ENCODE peak calls at places on chromosomes 16 and 17, in four cellular contexts. F is HepG2, D is GM12878, V is K562. K is an unnamed sample.

GRCh38 chr17:2929881-2930533 is 133.4 kb downstream of the OR1D5 start:
- DNase-seq in F (peak; percentile 29), D (no peak), V (peak; percentile 57), K (peak; percentile 17)

GRCh38 chr16:70437582-70438324 is 1.1 kb downstream of the ST3GAL2 start:
- DNase-seq in F (no peak), D (no peak), V (no peak), K (peak; percentile 54)

GRCh38 chr17:43014020-43014615 is 7.5 kb downstream of the IFI35 start:
- DNase-seq in F (no peak), D (no peak), V (no peak), K (no peak)

GRCh38 chr17:79306688-79307323 is 232.2 kb downstream of the ENGASE start:
- DNase-seq in F (no peak), D (no peak), V (no peak), K (no peak)

GRCh38 chr16:50246299-50247122 is 19.8 kb upstream of the ADCY7 start:
- DNase-seq in F (no peak), D (no peak), V (no peak), K (no peak)

GRCh38 chr17:74866198-74866835 is 6.5 kb downstream of the FDXR start:
- DNase-seq in F (no peak), D (no peak), V (no peak), K (no peak)

GRCh38 chr17:1091885-1092284 is 87.9 kb downstream of the ABR start:
- DNase-seq in F (no peak), D (no peak), V (no peak), K (no peak)

GRCh38 chr17:29384901-29385300 is 5.3 kb upstream of the TAOK1 start:
- DNase-seq in F (no peak), D (no peak), V (no peak), K (no peak)

GRCh38 chr17:58083491-58084316 is 485 bp downstream of the DYNLL2 start:
- DNase-seq in F (peak; percentile 32), D (no peak), V (peak; percentile 81), K (peak; percentile 43)

GRCh38 chr16:3640632-3641501 is 13.6 kb upstream of the DNASE1 start:
- DNase-seq in F (no peak), D (no peak), V (peak; percentile 7), K (no peak)

GRCh38 chr17:30296499-30297038 is 4.8 kb upstream of the BLMH start:
- DNase-seq in F (no peak), D (no peak), V (no peak), K (no peak)

GRCh38 chr17:27268394-27269085 is 25.4 kb upstream of the WSB1 start:
- DNase-seq in F (no peak), D (no peak), V (no peak), K (no peak)

GRCh38 chr16:65372171-65372570 is 250.3 kb upstream of the CDH11 start:
- DNase-seq in F (no peak), D (no peak), V (no peak), K (no peak)

GRCh38 chr17:32870027-32870670 is 6.8 kb downstream of the MYO1D start:
- DNase-seq in F (no peak), D (no peak), V (no peak), K (peak; percentile 75)

GRCh38 chr16:12532871-12533610 is 270.6 kb downstream of the CPPED1 start:
- DNase-seq in F (no peak), D (no peak), V (no peak), K (no peak)

GRCh38 chr17:8799001-8799850 is at the start of gene MFSD6L:
- DNase-seq in F (no peak), D (no peak), V (no peak), K (no peak)

GRCh38 chr16:72783716-72784320 is 264.1 kb downstream of the ZFHX3 start:
- DNase-seq in F (peak; percentile 65), D (peak; percentile 5), V (no peak), K (no peak)

GRCh38 chr17:32529604-32530003 is 42.8 kb downstream of the CDK5R1 start:
- DNase-seq in F (no peak), D (no peak), V (no peak), K (no peak)

GRCh38 chr16:16021988-16022682 is 72.7 kb downstream of the ABCC1 start:
- DNase-seq in F (peak; percentile 88), D (no peak), V (peak; percentile 95), K (peak; percentile 96)

GRCh38 chr17:37388266-37388665 is 12.5 kb downstream of the C17orf78 start:
- DNase-seq in F (no peak), D (no peak), V (no peak), K (no peak)

GRCh38 chr17:78366109-78366848 is 6.4 kb upstream of the SOCS3 start:
- DNase-seq in F (no peak), D (no peak), V (no peak), K (no peak)

GRCh38 chr17:63488851-63489250 is 12.0 kb downstream of the ACE start:
- DNase-seq in F (no peak), D (no peak), V (no peak), K (no peak)

GRCh38 chr16:88871349-88871702 is 4.9 kb upstream of the PABPN1L start:
- DNase-seq in F (no peak), D (no peak), V (peak; percentile 67), K (no peak)

GRCh38 chr17:38320482-38320881 is 23.3 kb downstream of the GPR179 start:
- DNase-seq in F (no peak), D (no peak), V (no peak), K (no peak)

GRCh38 chr16:22373662-22374310 is 633 bp downstream of the CDR2 start:
- DNase-seq in F (no peak), D (no peak), V (peak; percentile 22), K (peak; percentile 56)

GRCh38 chr16:35792516-35793285 is 2333.3 kb downstream of the TP53TG3F start:
- DNase-seq in F (no peak), D (no peak), V (no peak), K (no peak)

GRCh38 chr17:2932946-2933345 is 130.5 kb downstream of the OR1D5 start:
- DNase-seq in F (no peak), D (no peak), V (no peak), K (no peak)

GRCh38 chr17:50903604-50904521 is 37.7 kb upstream of the TOB1 start:
- DNase-seq in F (no peak), D (no peak), V (no peak), K (no peak)

GRCh38 chr16:75599452-75600277 is 23.4 kb downstream of the ADAT1 start:
- DNase-seq in F (no peak), D (no peak), V (no peak), K (no peak)

GRCh38 chr17:10628756-10629155 is 28.4 kb downstream of the MYH3 start:
- DNase-seq in F (no peak), D (no peak), V (peak; percentile 47), K (no peak)

DNA sequence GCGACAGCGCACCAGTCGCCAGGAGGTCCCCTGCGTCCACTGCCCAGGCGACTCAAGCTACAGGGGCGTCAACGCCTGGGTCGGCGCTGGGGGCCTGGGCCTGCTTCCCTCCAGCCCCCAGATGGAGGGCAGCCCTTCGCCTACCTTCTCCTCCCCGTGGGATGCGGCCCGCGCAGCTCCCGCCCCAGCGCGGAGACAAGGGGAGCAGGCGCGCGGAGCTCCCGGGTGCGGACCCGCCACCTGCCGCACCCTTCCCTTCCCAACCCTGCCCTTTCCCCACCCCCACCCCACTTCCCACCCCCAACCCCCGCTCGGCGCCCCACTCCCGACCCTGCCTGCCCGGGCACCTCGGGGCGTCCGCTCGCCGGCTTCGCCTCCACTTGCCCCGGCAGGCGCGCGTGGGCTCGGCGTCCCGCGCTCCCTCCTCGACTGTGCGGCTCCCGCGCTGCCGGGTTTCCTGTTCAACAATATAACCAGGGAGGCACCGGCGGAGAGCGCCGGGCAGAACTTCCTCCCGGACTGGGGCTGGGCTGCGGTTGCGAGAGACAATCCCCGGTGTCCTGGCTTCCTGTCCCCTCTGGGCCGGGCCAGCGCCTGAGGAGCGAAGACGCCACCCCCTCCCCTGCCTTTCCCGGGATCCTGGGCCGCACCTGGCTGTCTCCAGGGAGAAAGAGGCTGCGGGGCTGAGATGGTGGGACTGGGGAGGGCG is at the start of gene ARHGAP27:
- DNase-seq in F (no peak), D (no peak), V (no peak), K (peak; percentile 41)
- TF ChIP-seq EZH2 in F (peak; percentile 38), D (no peak), V (no peak), K (no peak)

GRCh38 chr17:67526700-67527099 is 149.6 kb downstream of the PITPNC1 start:
- DNase-seq in F (no peak), D (no peak), V (no peak), K (no peak)

GRCh38 chr17:67528751-67529436 is 151.8 kb downstream of the PITPNC1 start:
- DNase-seq in F (peak; percentile 92), D (no peak), V (no peak), K (peak; percentile 94)

GRCh38 chr17:67534941-67535340 is 157.9 kb downstream of the PITPNC1 start:
- DNase-seq in F (no peak), D (no peak), V (no peak), K (peak; percentile 8)

GRCh38 chr17:67532326-67532871 is 155.3 kb downstream of the PITPNC1 start:
- DNase-seq in F (no peak), D (no peak), V (no peak), K (no peak)

DNA sequence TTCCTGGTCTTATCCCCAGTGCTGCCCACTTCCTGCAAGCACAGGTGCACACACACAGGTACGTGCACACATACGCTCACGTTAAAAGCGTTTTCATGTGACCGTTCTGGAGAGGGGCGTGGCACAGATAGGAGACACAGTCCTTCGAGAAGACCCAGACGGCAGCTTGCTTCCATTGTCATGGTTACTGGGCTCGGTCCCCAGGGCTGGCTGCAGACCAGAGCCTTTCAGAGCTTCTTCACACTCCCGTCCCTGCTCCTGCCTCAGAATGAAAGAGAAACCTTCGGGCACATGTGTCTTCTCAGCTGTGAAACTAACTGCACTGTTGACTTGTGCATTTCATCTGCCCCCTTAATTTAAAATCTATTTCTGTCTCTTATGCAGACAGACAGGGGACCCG is 154.2 kb downstream of the PITPNC1 start:
- DNase-seq in F (no peak), D (no peak), V (no peak), K (no peak)
- TF ChIP-seq MYC in F (no peak), D (no peak), V (no peak), K (no peak)

GRCh38 chr16:56363781-56364565 is 61.4 kb downstream of the AMFR start:
- DNase-seq in F (no peak), D (no peak), V (no peak), K (no peak)

GRCh38 chr16:56360117-56361008 is 65.0 kb downstream of the AMFR start:
- DNase-seq in F (no peak), D (no peak), V (no peak), K (no peak)

GRCh38 chr16:56363181-56363716 is 62.1 kb downstream of the AMFR start:
- DNase-seq in F (no peak), D (no peak), V (no peak), K (no peak)

GRCh38 chr16:56362706-56363105 is 62.6 kb downstream of the AMFR start:
- DNase-seq in F (no peak), D (no peak), V (no peak), K (no peak)

DNA sequence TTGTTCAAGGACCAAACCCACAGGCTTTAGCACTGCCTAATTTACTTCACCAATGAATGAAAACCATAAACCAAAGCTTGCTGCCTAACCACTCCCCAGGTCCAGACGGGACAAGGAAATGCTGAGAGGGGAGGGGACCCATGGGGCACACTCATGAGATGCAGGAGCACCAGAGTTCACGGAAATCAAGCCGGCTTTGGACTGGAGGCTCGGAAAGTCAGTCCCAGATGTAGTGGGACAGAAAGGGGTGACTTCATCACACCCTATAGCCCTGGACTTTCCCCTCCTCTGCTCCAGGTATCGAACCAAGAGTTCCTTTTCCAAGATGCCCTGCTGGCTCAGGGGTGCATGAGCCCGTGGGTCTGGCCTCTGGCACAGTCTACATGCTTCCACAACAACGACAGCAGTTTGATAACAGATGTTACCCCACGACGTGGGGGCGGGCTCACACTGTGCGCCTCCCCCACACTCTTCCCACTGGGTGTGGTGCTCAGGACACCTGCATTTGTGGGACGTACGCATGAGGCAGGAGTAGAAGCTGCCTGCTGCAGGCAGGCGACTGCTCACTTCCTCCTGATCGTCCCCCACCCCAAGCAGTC is 63.2 kb downstream of the AMFR start:
- DNase-seq in F (no peak), D (no peak), V (no peak), K (no peak)
- TF ChIP-seq EZH2 in F (no peak), D (no peak), V (no peak), K (no peak)

GRCh38 chr16:86325895-86326294 is 184.4 kb upstream of the FOXF1 start:
- DNase-seq in F (no peak), D (no peak), V (no peak), K (no peak)
- TF ChIP-seq MYC in F (no peak), D (no peak), V (no peak), K (no peak)